ENCODE peak calls at places on chromosomes 11 and 22, in eight cellular contexts. U is CD4-positive, CD25-positive, alpha-beta regulatory T cell; W is fibroblast of lung; C is kidney; F is H1; H is heart right ventricle; K is kidney epithelial cell; S is IMR-90. L is an unnamed sample.

GRCh38 chr11:15618583-15619032 is 503.9 kb downstream of the INSC start:
- DNase-seq in F (no peak), C (no peak), H (no peak), S (no peak), U (no peak), W (no peak), K (no peak), L (no peak)

GRCh38 chr11:36156486-36157150 is 132.6 kb downstream of the COMMD9 start:
- DNase-seq in H (no peak), S (peak; percentile 36), U (no peak), C (no peak), K (no peak), W (peak; percentile 47), F (no peak), L (no peak)

GRCh38 chr22:47036352-47036751 is 273.9 kb downstream of the TBC1D22A start:
- DNase-seq in W (no peak), F (no peak), C (peak; percentile 28), U (no peak), S (no peak), H (no peak), K (no peak), L (no peak)

GRCh38 chr11:83659466-83659865 is 373.3 kb upstream of the CCDC90B start:
- DNase-seq in H (no peak), S (no peak), C (no peak), U (no peak), W (no peak), F (no peak), K (no peak), L (no peak)

GRCh38 chr11:131888230-131888826 is 517.9 kb downstream of the NTM start:
- DNase-seq in W (peak; percentile 97), F (no peak), C (no peak), S (peak; percentile 96), U (no peak), K (peak; percentile 77), H (no peak), L (no peak)

GRCh38 chr11:44950625-44951472 is at the start of gene TP53I11:
- DNase-seq in S (peak; percentile 60), C (peak; percentile 93), K (no peak), U (peak; percentile 31), W (peak; percentile 74), F (no peak), H (peak; percentile 85), L (peak; percentile 90)

GRCh38 chr11:61923166-61924015 is 6.0 kb upstream of the RAB3IL1 start:
- DNase-seq in H (peak; percentile 84), S (peak; percentile 63), U (no peak), W (peak; percentile 43), K (no peak), F (no peak), C (peak; percentile 88), L (peak; percentile 91)

GRCh38 chr11:81197396-81197795 is 1536.3 kb downstream of the FAM181B start:
- DNase-seq in F (no peak), H (no peak), W (no peak), C (no peak), S (no peak), U (no peak), K (no peak), L (no peak)

GRCh38 chr11:36452231-36452630 is 57.8 kb downstream of the TRAF6 start:
- DNase-seq in K (no peak), W (peak; percentile 77), S (peak; percentile 32), U (no peak), H (no peak), F (no peak), C (no peak), L (no peak)

GRCh38 chr22:36641902-36642640 is 61.5 kb downstream of the CACNG2 start:
- DNase-seq in W (peak; percentile 32), F (no peak), S (peak; percentile 36), H (no peak), K (no peak), C (no peak), U (no peak), L (no peak)

GRCh38 chr11:87908086-87908485 is 267.2 kb downstream of the RAB38 start:
- DNase-seq in C (no peak), F (no peak), U (no peak), S (no peak), W (no peak), K (no peak), H (no peak), L (no peak)

GRCh38 chr22:27990879-27991278 is 71.8 kb upstream of the PITPNB start:
- DNase-seq in H (peak; percentile 58), C (no peak), W (no peak), F (peak; percentile 61), K (no peak), S (peak; percentile 8), U (no peak), L (peak; percentile 83)

GRCh38 chr11:103939694-103940093 is 96.7 kb upstream of the DDI1 start:
- DNase-seq in H (no peak), C (no peak), U (no peak), S (no peak), K (no peak), F (no peak), W (no peak), L (no peak)

GRCh38 chr11:45802531-45803317 is 2.2 kb upstream of the SLC35C1 start:
- DNase-seq in S (no peak), C (no peak), H (no peak), F (no peak), W (no peak), U (no peak), K (no peak), L (peak; percentile 43)

GRCh38 chr11:8871283-8871775 is 39.7 kb upstream of the AKIP1 start:
- DNase-seq in W (peak; percentile 93), H (peak; percentile 85), S (peak; percentile 94), K (peak; percentile 52), C (peak; percentile 89), U (no peak), F (no peak), L (peak; percentile 77)

GRCh38 chr11:8870461-8871282 is 40.3 kb upstream of the AKIP1 start:
- DNase-seq in F (peak; percentile 34), K (no peak), S (peak; percentile 75), U (no peak), H (peak; percentile 59), C (peak; percentile 87), W (peak; percentile 83), L (peak; percentile 69)

GRCh38 chr11:8867856-8868705 is 42.9 kb upstream of the AKIP1 start:
- DNase-seq in H (no peak), K (no peak), U (no peak), F (no peak), S (peak; percentile 63), C (no peak), W (peak; percentile 68), L (no peak)

GRCh38 chr11:8873966-8874365 is 37.0 kb upstream of the AKIP1 start:
- DNase-seq in U (no peak), W (no peak), F (no peak), S (no peak), C (no peak), H (no peak), K (no peak), L (no peak)

DNA sequence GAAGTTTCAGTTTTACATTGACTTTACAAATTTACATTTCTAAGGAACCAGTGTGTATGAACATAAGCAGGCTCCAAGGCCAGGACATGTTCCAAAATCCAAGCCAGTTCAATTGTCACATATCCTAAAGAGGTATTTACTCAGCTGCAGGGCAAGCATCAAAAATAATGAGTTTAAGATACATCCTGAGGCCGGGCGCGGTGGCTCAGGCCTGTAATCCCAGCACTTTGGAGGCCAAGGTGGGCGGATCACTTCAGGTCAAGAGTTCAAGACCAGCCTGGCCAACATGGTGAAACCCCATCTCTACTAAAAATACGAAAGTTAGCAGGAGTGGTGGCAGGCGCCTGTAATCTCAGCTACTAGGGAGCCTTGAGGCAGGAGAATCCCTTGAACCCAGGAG is 39.0 kb upstream of the AKIP1 start:
- DNase-seq in F (no peak), K (no peak), W (no peak), C (no peak), H (no peak), S (no peak), U (no peak), L (no peak)
- H3K4me3 ChIP-seq in F (no peak overlapping the region), K (no peak overlapping the region), W (peak overlapping the region; percentile 50), C (no peak overlapping the region), H (peak overlapping the region; percentile 96), S (no peak overlapping the region), U (no peak overlapping the region), L (no peak overlapping the region)

GRCh38 chr11:20041499-20041898 is 118.8 kb downstream of the DBX1 start:
- DNase-seq in H (no peak), S (no peak), W (peak; percentile 38), U (no peak), F (no peak), C (no peak), K (no peak), L (no peak)
- H3K36me3 ChIP-seq in H (no peaks in the 10 kb centered on the region), S (peaks cover 23% of the 10 kb centered on the region), W (peaks cover 13% of the 10 kb centered on the region), U (no peaks in the 10 kb centered on the region), F (peaks cover 34% of the 10 kb centered on the region), C (no peaks in the 10 kb centered on the region), K (peaks cover 2% of the 10 kb centered on the region), L (peaks cover 69% of the 10 kb centered on the region)

GRCh38 chr22:38034884-38035529 is 22.2 kb upstream of the PICK1 start:
- DNase-seq in C (peak; percentile 37), H (no peak), U (no peak), F (no peak), W (no peak), K (no peak), S (no peak), L (no peak)
- H3K4me3 ChIP-seq in C (no peak overlapping the region), H (no peak overlapping the region), U (no peak overlapping the region), F (no peak overlapping the region), W (no peak overlapping the region), K (no peak overlapping the region), S (no peak overlapping the region), L (no peak overlapping the region)

GRCh38 chr11:43738600-43739409 is 58.3 kb downstream of the HSD17B12 start:
- DNase-seq in U (no peak), S (peak; percentile 90), K (peak; percentile 48), C (no peak), H (peak; percentile 42), W (peak; percentile 89), F (no peak), L (no peak)
- H3K36me3 ChIP-seq in U (no peaks in the 10 kb centered on the region), S (peaks cover 6% of the 10 kb centered on the region), K (no peaks in the 10 kb centered on the region), C (no peaks in the 10 kb centered on the region), H (no peaks in the 10 kb centered on the region), W (peaks cover 4% of the 10 kb centered on the region), F (no peaks in the 10 kb centered on the region), L (no peaks in the 10 kb centered on the region)

GRCh38 chr22:44752285-44753188 is at the start of gene ARHGAP8:
- DNase-seq in U (no peak), W (no peak), K (no peak), C (peak; percentile 87), H (no peak), S (no peak), F (no peak), L (no peak)
- H3K4me3 ChIP-seq in U (no peak within 1 kb of the TSS), W (no peak within 1 kb of the TSS), K (peak within 1 kb of the TSS; percentile 61), C (peak within 1 kb of the TSS; percentile 63), H (no peak within 1 kb of the TSS), S (no peak within 1 kb of the TSS), F (peak within 1 kb of the TSS; percentile 65), L (no peak within 1 kb of the TSS)